ENCODE peak calls at places on chromosomes 4 and X, in seven cellular contexts. One of them, this sample, is unnamed.

GRCh38 chr4:112885897-112886296 is 163.6 kb upstream of the ANK2 start:
- DNase-seq in HL-60: no peak
- DNase-seq in globus pallidus: no peak
- DNase-seq in T-helper 2 cell: no peak
- DNase-seq in cardiac fibroblast: no peak
- DNase-seq in GM13977: no peak
- DNase-seq in body of pancreas: no peak
- DNase-seq in this sample: no peak

GRCh38 chrX:46941341-46941740 is 29.1 kb downstream of the JADE3 start:
- DNase-seq in body of pancreas: no peak
- DNase-seq in cardiac fibroblast: no peak
- DNase-seq in GM13977: no peak
- DNase-seq in T-helper 2 cell: no peak
- DNase-seq in globus pallidus: no peak
- DNase-seq in HL-60: no peak
- DNase-seq in this sample: no peak

GRCh38 chr4:3683744-3684421 is 82.3 kb upstream of the ADRA2C start:
- DNase-seq in cardiac fibroblast: no peak
- DNase-seq in HL-60: no peak
- DNase-seq in GM13977: no peak
- DNase-seq in body of pancreas: no peak
- DNase-seq in globus pallidus: no peak
- DNase-seq in T-helper 2 cell: no peak
- DNase-seq in this sample: no peak

GRCh38 chr4:77215107-77215506 is 58.1 kb downstream of the CCNG2 start:
- DNase-seq in body of pancreas: no peak
- DNase-seq in GM13977: no peak
- DNase-seq in globus pallidus: no peak
- DNase-seq in cardiac fibroblast: no peak
- DNase-seq in T-helper 2 cell: no peak
- DNase-seq in HL-60: no peak
- DNase-seq in this sample: no peak

GRCh38 chrX:69618803-69619202 is 2.9 kb downstream of the EDA start:
- DNase-seq in T-helper 2 cell: peak
- DNase-seq in body of pancreas: peak
- DNase-seq in HL-60: no peak
- DNase-seq in cardiac fibroblast: peak
- DNase-seq in GM13977: no peak
- DNase-seq in globus pallidus: peak
- DNase-seq in this sample: no peak

GRCh38 chr4:79176351-79176750 is 149.5 kb downstream of the NAA11 start:
- DNase-seq in GM13977: no peak
- DNase-seq in T-helper 2 cell: no peak
- DNase-seq in cardiac fibroblast: no peak
- DNase-seq in body of pancreas: no peak
- DNase-seq in HL-60: no peak
- DNase-seq in globus pallidus: no peak
- DNase-seq in this sample: no peak

GRCh38 chrX:151871244-151871643 is 41.4 kb upstream of the MAGEA4 start:
- DNase-seq in HL-60: no peak
- DNase-seq in cardiac fibroblast: peak
- DNase-seq in GM13977: no peak
- DNase-seq in globus pallidus: no peak
- DNase-seq in body of pancreas: no peak
- DNase-seq in T-helper 2 cell: no peak
- DNase-seq in this sample: no peak

GRCh38 chrX:12954376-12954775 is 20.5 kb upstream of the TMSB4X start:
- DNase-seq in T-helper 2 cell: peak
- DNase-seq in body of pancreas: no peak
- DNase-seq in GM13977: no peak
- DNase-seq in HL-60: no peak
- DNase-seq in globus pallidus: no peak
- DNase-seq in cardiac fibroblast: no peak
- DNase-seq in this sample: no peak

GRCh38 chr4:33425916-33426315 is 2705.7 kb downstream of the PCDH7 start:
- DNase-seq in cardiac fibroblast: no peak
- DNase-seq in GM13977: no peak
- DNase-seq in HL-60: no peak
- DNase-seq in body of pancreas: no peak
- DNase-seq in T-helper 2 cell: no peak
- DNase-seq in globus pallidus: no peak
- DNase-seq in this sample: no peak

GRCh38 chr4:121252224-121252806 is 88.2 kb upstream of the TNIP3 start:
- DNase-seq in body of pancreas: peak
- DNase-seq in GM13977: peak
- DNase-seq in cardiac fibroblast: peak
- DNase-seq in HL-60: peak
- DNase-seq in T-helper 2 cell: peak
- DNase-seq in globus pallidus: peak
- DNase-seq in this sample: peak

GRCh38 chr4:79042079-79042674 is 102.9 kb upstream of the PAQR3 start:
- DNase-seq in HL-60: no peak
- DNase-seq in GM13977: peak
- DNase-seq in globus pallidus: no peak
- DNase-seq in body of pancreas: peak
- DNase-seq in cardiac fibroblast: peak
- DNase-seq in T-helper 2 cell: no peak
- DNase-seq in this sample: peak

GRCh38 chr4:45280121-45280520 is 553.8 kb upstream of the GNPDA2 start:
- DNase-seq in GM13977: no peak
- DNase-seq in T-helper 2 cell: no peak
- DNase-seq in HL-60: no peak
- DNase-seq in cardiac fibroblast: no peak
- DNase-seq in body of pancreas: no peak
- DNase-seq in globus pallidus: no peak
- DNase-seq in this sample: no peak

GRCh38 chr4:128220286-128221235 is 67.1 kb downstream of the PGRMC2 start:
- DNase-seq in HL-60: no peak
- DNase-seq in GM13977: peak
- DNase-seq in cardiac fibroblast: peak
- DNase-seq in body of pancreas: no peak
- DNase-seq in globus pallidus: peak
- DNase-seq in T-helper 2 cell: peak
- DNase-seq in this sample: peak

GRCh38 chr4:85953651-85954018 is 406.2 kb downstream of the MAPK10 start:
- DNase-seq in HL-60: no peak
- DNase-seq in T-helper 2 cell: no peak
- DNase-seq in globus pallidus: no peak
- DNase-seq in cardiac fibroblast: peak
- DNase-seq in GM13977: no peak
- DNase-seq in body of pancreas: no peak
- DNase-seq in this sample: no peak

GRCh38 chrX:133965321-133965720 is 20.1 kb downstream of the GPC3 start:
- DNase-seq in HL-60: no peak
- DNase-seq in T-helper 2 cell: no peak
- DNase-seq in GM13977: no peak
- DNase-seq in cardiac fibroblast: no peak
- DNase-seq in body of pancreas: no peak
- DNase-seq in globus pallidus: no peak
- DNase-seq in this sample: no peak

GRCh38 chr4:86530183-86530582 is 63.9 kb upstream of the PTPN13 start:
- DNase-seq in HL-60: no peak
- DNase-seq in T-helper 2 cell: no peak
- DNase-seq in globus pallidus: no peak
- DNase-seq in cardiac fibroblast: no peak
- DNase-seq in body of pancreas: no peak
- DNase-seq in GM13977: no peak
- DNase-seq in this sample: no peak

GRCh38 chrX:552496-552895 is 78.1 kb upstream of the SHOX start:
- DNase-seq in HL-60: no peak
- DNase-seq in cardiac fibroblast: no peak
- DNase-seq in body of pancreas: no peak
- DNase-seq in GM13977: no peak
- DNase-seq in globus pallidus: no peak
- DNase-seq in T-helper 2 cell: no peak
- DNase-seq in this sample: no peak

GRCh38 chr4:121096174-121096573 is 23.8 kb upstream of the NDNF start:
- DNase-seq in body of pancreas: no peak
- DNase-seq in globus pallidus: no peak
- DNase-seq in cardiac fibroblast: no peak
- DNase-seq in HL-60: no peak
- DNase-seq in T-helper 2 cell: no peak
- DNase-seq in GM13977: no peak
- DNase-seq in this sample: no peak

GRCh38 chrX:75746891-75747639 is 38.0 kb downstream of the MAGEE2 start:
- DNase-seq in T-helper 2 cell: peak
- DNase-seq in body of pancreas: peak
- DNase-seq in GM13977: peak
- DNase-seq in cardiac fibroblast: peak
- DNase-seq in HL-60: no peak
- DNase-seq in globus pallidus: no peak
- DNase-seq in this sample: peak

GRCh38 chr4:24856586-24856985 is 56.3 kb downstream of the CCDC149 start:
- DNase-seq in body of pancreas: no peak
- DNase-seq in HL-60: no peak
- DNase-seq in T-helper 2 cell: no peak
- DNase-seq in GM13977: peak
- DNase-seq in globus pallidus: no peak
- DNase-seq in cardiac fibroblast: peak
- DNase-seq in this sample: no peak

GRCh38 chr4:64581422-64581821 is 172.2 kb upstream of the TECRL start:
- DNase-seq in globus pallidus: no peak
- DNase-seq in body of pancreas: no peak
- DNase-seq in cardiac fibroblast: peak
- DNase-seq in T-helper 2 cell: no peak
- DNase-seq in GM13977: no peak
- DNase-seq in HL-60: no peak
- DNase-seq in this sample: no peak

GRCh38 chr4:7370038-7370437 is 64.7 kb downstream of the PSAPL1 start:
- DNase-seq in cardiac fibroblast: no peak
- DNase-seq in HL-60: no peak
- DNase-seq in body of pancreas: no peak
- DNase-seq in globus pallidus: no peak
- DNase-seq in T-helper 2 cell: no peak
- DNase-seq in GM13977: no peak
- DNase-seq in this sample: no peak